ENCODE peak calls at places on chromosomes 13 and 19, in four cellular contexts. M is mesenchymal stem cell, W is H1, V is H9. R is an unnamed sample.

GRCh38 chr19:50663280-50663790 is 14.1 kb downstream of the C19orf81 start:
- DNase-seq in M (no peak), W (no peak), V (no peak), R (no peak)

GRCh38 chr19:39472746-39473442 is 7.7 kb upstream of the TIMM50 start:
- DNase-seq in M (no peak), W (no peak), V (no peak), R (no peak)

GRCh38 chr19:1513492-1514294 is 874 bp upstream of the ADAMTSL5 start:
- DNase-seq in M (peak; percentile 60), W (no peak), V (peak; percentile 56), R (no peak)

GRCh38 chr13:34044660-34045080 is 226.7 kb downstream of the RFC3 start:
- DNase-seq in M (peak; percentile 61), W (no peak), V (no peak), R (no peak)

GRCh38 chr13:36612242-36612641 is 61.6 kb upstream of the SERTM1 start:
- DNase-seq in M (no peak), W (no peak), V (peak; percentile 39), R (no peak)

GRCh38 chr19:58054792-58055482 is 4.1 kb upstream of the ZNF135 start:
- DNase-seq in M (no peak), W (no peak), V (peak; percentile 74), R (no peak)

GRCh38 chr13:114019367-114019766 is 45.5 kb upstream of the C13orf46 start:
- DNase-seq in M (no peak), W (no peak), V (peak; percentile 69), R (no peak)

GRCh38 chr19:38004505-38005223 is 97.7 kb downstream of the SIPA1L3 start:
- DNase-seq in M (peak; percentile 97), W (no peak), V (peak; percentile 93), R (peak; percentile 86)

GRCh38 chr13:84570831-84571230 is 688.6 kb upstream of the SLITRK1 start:
- DNase-seq in M (no peak), W (no peak), V (no peak), R (no peak)

GRCh38 chr13:105084931-105085330 is 1450.5 kb downstream of the EFNB2 start:
- DNase-seq in M (no peak), W (no peak), V (no peak), R (no peak)

GRCh38 chr13:21330126-21330861 is 128.8 kb downstream of the ZDHHC20 start:
- DNase-seq in M (peak; percentile 2), W (no peak), V (no peak), R (no peak)

GRCh38 chr13:112510987-112511715 is 76.8 kb downstream of the TUBGCP3 start:
- DNase-seq in M (no peak), W (no peak), V (no peak), R (no peak)

GRCh38 chr13:88042489-88042888 is 371.3 kb downstream of the SLITRK5 start:
- DNase-seq in M (peak; percentile 20), W (no peak), V (no peak), R (no peak)

GRCh38 chr19:31639306-31639705 is 290.1 kb upstream of the TSHZ3 start:
- DNase-seq in M (peak; percentile 37), W (no peak), V (no peak), R (no peak)

GRCh38 chr13:30125422-30126073 is 181.8 kb downstream of the KATNAL1 start:
- DNase-seq in M (peak; percentile 91), W (no peak), V (no peak), R (no peak)

GRCh38 chr13:101111894-101112293 is 304.4 kb downstream of the NALCN start:
- DNase-seq in M (peak; percentile 52), W (no peak), V (no peak), R (no peak)

GRCh38 chr19:46716672-46717033 is 261 bp downstream of the PRKD2 start:
- DNase-seq in M (no peak), W (no peak), V (no peak), R (no peak)

GRCh38 chr19:1217366-1217765 is 11.8 kb downstream of the STK11 start:
- DNase-seq in M (no peak), W (no peak), V (no peak), R (no peak)

GRCh38 chr19:5983367-5983955 is 5.5 kb upstream of the RANBP3 start:
- DNase-seq in M (peak; percentile 30), W (no peak), V (no peak), R (no peak)

GRCh38 chr13:113148940-113149503 is 9.4 kb upstream of the PROZ start:
- DNase-seq in M (no peak), W (no peak), V (peak; percentile 22), R (no peak)

GRCh38 chr19:13150919-13151604 is 851 bp downstream of the IER2 start:
- DNase-seq in M (peak; percentile 31), W (no peak), V (no peak), R (peak; percentile 42)

GRCh38 chr13:23928985-23929384 is 31.7 kb upstream of the C1QTNF9B start:
- DNase-seq in M (peak; percentile 79), W (no peak), V (no peak), R (no peak)

GRCh38 chr13:39023316-39023715 is 14.6 kb downstream of the PROSER1 start:
- DNase-seq in M (peak; percentile 66), W (no peak), V (no peak), R (no peak)

GRCh38 chr13:24146961-24147569 is 13.5 kb upstream of the SPATA13 start:
- DNase-seq in M (peak; percentile 45), W (no peak), V (no peak), R (no peak)

GRCh38 chr13:24202215-24202614 is 41.7 kb downstream of the SPATA13 start:
- DNase-seq in M (no peak), W (no peak), V (no peak), R (no peak)

GRCh38 chr13:87042946-87043345 is 628.2 kb upstream of the SLITRK5 start:
- DNase-seq in M (no peak), W (no peak), V (no peak), R (no peak)

GRCh38 chr19:4456843-4457653 is 546 bp downstream of the UBXN6 start:
- DNase-seq in M (peak; percentile 75), W (peak; percentile 44), V (peak; percentile 71), R (peak; percentile 82)

GRCh38 chr13:50080158-50080855 is 65.1 kb downstream of the KCNRG start:
- DNase-seq in M (peak; percentile 77), W (no peak), V (no peak), R (peak; percentile 11)

GRCh38 chr19:29952127-29952526 is 10.1 kb downstream of the URI1 start:
- DNase-seq in M (no peak), W (no peak), V (no peak), R (no peak)

GRCh38 chr19:16462757-16463250 is 9.0 kb downstream of the EPS15L1 start:
- DNase-seq in M (peak; percentile 30), W (no peak), V (no peak), R (no peak)

GRCh38 chr19:48495391-48495790 is 16.2 kb downstream of the LMTK3 start:
- DNase-seq in M (peak; percentile 54), W (no peak), V (no peak), R (no peak)

GRCh38 chr13:25806304-25806974 is 245.4 kb downstream of the SHISA2 start:
- DNase-seq in M (peak; percentile 37), W (no peak), V (no peak), R (no peak)

GRCh38 chr19:42301646-42302204 is at the start of gene PRR19:
- DNase-seq in M (no peak), W (no peak), V (no peak), R (no peak)

GRCh38 chr19:42306646-42307045 is 4.2 kb upstream of the PAFAH1B3 start:
- DNase-seq in M (no peak), W (no peak), V (peak; percentile 70), R (no peak)

GRCh38 chr19:42303876-42304275 is 1.5 kb upstream of the PAFAH1B3 start:
- DNase-seq in M (no peak), W (no peak), V (no peak), R (no peak)

DNA sequence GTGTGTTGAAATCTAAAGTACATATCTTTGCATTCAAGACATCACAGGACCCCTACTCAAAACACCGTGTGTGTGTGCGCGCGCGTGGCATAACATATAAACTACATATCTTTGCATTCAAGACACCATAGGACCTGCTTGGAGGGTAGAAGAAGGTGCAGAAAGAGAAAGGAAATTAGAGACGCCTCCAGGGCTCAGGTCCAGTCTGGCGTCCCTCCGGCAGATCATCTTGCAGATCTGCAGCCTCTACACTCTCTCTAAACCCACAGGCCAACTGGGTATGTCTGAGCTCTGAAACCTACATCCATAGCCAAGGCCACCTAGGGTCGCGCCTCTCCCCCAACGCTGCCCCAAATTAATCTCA is 659 bp upstream of the PAFAH1B3 start:
- DNase-seq in M (no peak), W (no peak), V (no peak), R (no peak)
- H4K8ac ChIP-seq in M (peak overlapping the region; percentile 47), W (peak overlapping the region; percentile 89), V (no peak overlapping the region), R (no peak overlapping the region)

GRCh38 chr19:14830702-14831101 is 4.3 kb downstream of the OR7A5 start:
- DNase-seq in M (no peak), W (no peak), V (no peak), R (no peak)
- H3K9me3 ChIP-seq in M (no peaks in the 10 kb centered on the region), W (peaks cover 57% of the 10 kb centered on the region), V (no peaks in the 10 kb centered on the region), R (peaks cover 1% of the 10 kb centered on the region)

DNA sequence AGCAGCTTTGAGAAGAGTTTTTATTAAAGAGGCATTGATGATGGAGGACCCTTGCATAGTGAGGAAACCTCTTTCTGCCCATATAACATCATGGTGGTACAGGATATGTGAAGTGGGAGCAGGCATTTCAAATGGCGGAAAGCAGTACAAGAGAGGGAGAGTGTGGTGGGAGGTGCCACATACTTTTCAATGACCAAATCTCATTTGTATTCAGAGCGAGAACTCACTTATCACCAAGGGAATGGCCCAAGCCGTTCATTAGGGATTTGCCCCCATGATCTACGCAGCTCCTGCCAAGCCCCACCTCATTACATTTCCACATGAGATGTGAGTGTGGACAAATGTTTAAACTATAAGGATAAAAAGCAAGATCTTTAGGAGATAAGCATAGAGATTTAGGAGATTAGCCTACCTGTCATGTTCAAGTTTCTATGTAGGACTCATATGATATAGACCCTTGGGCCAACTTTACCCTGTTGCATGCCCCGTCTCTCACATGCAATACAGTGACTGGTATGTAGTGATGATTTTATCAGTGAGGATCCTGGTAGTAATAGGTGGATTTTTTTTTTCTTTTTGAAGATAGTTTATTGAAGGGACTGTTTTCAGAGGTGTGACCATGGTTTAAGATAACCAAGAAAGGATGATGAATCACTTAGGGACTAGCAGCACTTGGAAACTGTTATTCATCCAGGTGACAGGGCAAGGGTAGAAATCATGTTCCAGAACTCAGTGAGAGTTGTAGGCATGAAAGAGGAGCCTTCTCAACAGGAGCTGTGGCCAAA is 38.3 kb downstream of the DNAJC15 start:
- DNase-seq in M (no peak), W (no peak), V (no peak), R (no peak)
- H2BK5ac ChIP-seq in M (no peak overlapping the region), W (no peak overlapping the region), V (no peak overlapping the region), R (no peak overlapping the region)

DNA sequence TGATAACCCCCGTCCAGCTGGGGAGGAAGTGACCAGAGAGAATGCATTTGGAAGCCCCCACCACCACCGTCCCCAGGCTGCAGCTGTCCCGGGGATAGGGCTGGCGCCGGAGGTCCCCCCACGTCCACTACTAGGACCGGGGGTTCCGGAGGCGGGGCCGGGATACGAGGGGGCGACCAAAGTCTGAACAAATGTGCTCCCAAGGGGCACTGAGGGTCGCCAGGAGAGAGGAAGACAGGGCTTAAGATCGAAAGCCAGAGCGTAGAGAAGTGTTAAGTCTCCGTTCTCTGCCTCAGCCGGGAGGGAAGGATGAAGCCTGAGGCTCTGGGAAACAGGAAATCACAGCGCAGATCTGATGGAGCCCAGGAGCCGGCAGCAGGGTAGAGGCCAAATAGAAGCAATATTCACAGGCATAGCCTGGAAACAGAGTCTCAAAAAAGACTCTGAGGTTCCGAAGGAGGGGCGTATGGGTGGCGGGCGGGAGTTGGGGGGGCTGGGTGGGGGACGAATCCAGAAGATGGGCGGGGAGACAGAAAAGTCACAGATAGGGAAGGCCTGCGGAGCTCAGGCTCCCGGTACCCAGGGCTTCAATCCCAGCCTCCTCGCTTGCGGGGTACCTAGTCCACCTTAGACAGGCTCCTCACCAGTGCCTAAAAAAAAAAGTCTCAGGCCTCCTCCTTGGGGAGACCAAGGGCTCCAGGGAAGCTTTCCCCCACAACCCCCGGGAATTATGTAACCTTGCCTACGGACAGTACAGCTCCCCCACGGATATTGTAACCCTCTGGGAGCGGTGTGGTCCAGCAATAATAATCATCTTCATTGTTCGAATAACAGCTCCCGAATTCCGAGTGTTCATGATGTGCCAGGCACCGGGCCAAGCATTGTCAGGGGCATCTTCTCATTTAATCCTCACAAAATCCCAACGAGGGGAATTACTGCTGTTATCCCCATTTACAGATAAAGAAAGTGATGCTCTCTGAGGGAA is 1.1 kb upstream of the ERF start:
- DNase-seq in M (peak; percentile 78), W (no peak), V (peak; percentile 58), R (peak; percentile 67)
- H4K8ac ChIP-seq in M (peak overlapping the region; percentile 82), W (no peak overlapping the region), V (no peak overlapping the region), R (no peak overlapping the region)